ENCODE peak calls at places on chromosomes 3 and 15, in four cellular contexts. J is cardiac muscle cell, W is NCI-H1092, F is NCI-H69. M is an unnamed sample.

GRCh38 chr15:39474657-39475056 is 106.2 kb upstream of the THBS1 start:
- DNase-seq in J (peak; percentile 46), W (no peak), F (no peak), M (no peak)

GRCh38 chr3:41137686-41138111 is 61.6 kb upstream of the CTNNB1 start:
- DNase-seq in J (no peak), W (no peak), F (no peak), M (no peak)

GRCh38 chr3:195844671-195845218 is 33.0 kb upstream of the MUC4 start:
- DNase-seq in J (no peak), W (no peak), F (no peak), M (no peak)

GRCh38 chr15:92884813-92885461 is 15.2 kb upstream of the CHD2 start:
- DNase-seq in J (peak; percentile 49), W (no peak), F (peak; percentile 26), M (no peak)

GRCh38 chr3:16512435-16513140 is 911 bp downstream of the RFTN1 start:
- DNase-seq in J (no peak), W (no peak), F (peak; percentile 63), M (no peak)

GRCh38 chr15:95604634-95605036 is 725.9 kb upstream of the NR2F2 start:
- DNase-seq in J (peak; percentile 91), W (no peak), F (no peak), M (no peak)

GRCh38 chr3:62090519-62090918 is 282.8 kb downstream of the FEZF2 start:
- DNase-seq in J (no peak), W (no peak), F (no peak), M (no peak)

GRCh38 chr15:66847565-66847991 is 145.5 kb downstream of the SMAD6 start:
- DNase-seq in J (no peak), W (no peak), F (no peak), M (no peak)

GRCh38 chr15:32669870-32670623 is 28.5 kb downstream of the SCG5 start:
- DNase-seq in J (peak; percentile 85), W (no peak), F (peak; percentile 96), M (no peak)

GRCh38 chr15:42836251-42836650 is 84.3 kb downstream of the TTBK2 start:
- DNase-seq in J (peak; percentile 17), W (no peak), F (no peak), M (no peak)

GRCh38 chr3:48623851-48624547 is 2.4 kb upstream of the TMEM89 start:
- DNase-seq in J (no peak), W (peak; percentile 56), F (peak; percentile 81), M (peak; percentile 63)

GRCh38 chr3:13317596-13318320 is 102.4 kb downstream of the NUP210 start:
- DNase-seq in J (no peak), W (no peak), F (no peak), M (no peak)

GRCh38 chr15:101121511-101122090 is 130.2 kb downstream of the CHSY1 start:
- DNase-seq in J (peak; percentile 73), W (peak; percentile 24), F (peak; percentile 82), M (no peak)

GRCh38 chr3:129547241-129547640 is 4.3 kb downstream of the H1-8 start:
- DNase-seq in J (no peak), W (no peak), F (no peak), M (no peak)

GRCh38 chr3:2908693-2909351 is 201.4 kb downstream of the IL5RA start:
- DNase-seq in J (no peak), W (no peak), F (no peak), M (no peak)

GRCh38 chr3:14513566-14514322 is 26.4 kb downstream of the GRIP2 start:
- DNase-seq in J (no peak), W (no peak), F (no peak), M (no peak)

GRCh38 chr3:142866841-142867631 is 21.8 kb downstream of the PCOLCE2 start:
- DNase-seq in J (no peak), W (no peak), F (peak; percentile 97), M (peak; percentile 70)

GRCh38 chr3:99365979-99366378 is 272.4 kb upstream of the COL8A1 start:
- DNase-seq in J (no peak), W (no peak), F (no peak), M (no peak)

GRCh38 chr3:15797600-15798303 is at the start of gene ANKRD28:
- DNase-seq in J (peak; percentile 95), W (no peak), F (peak; percentile 17), M (no peak)

GRCh38 chr3:2851835-2852234 is 258.3 kb downstream of the IL5RA start:
- DNase-seq in J (no peak), W (no peak), F (no peak), M (no peak)

GRCh38 chr3:182651461-182651860 is 141.8 kb upstream of the ATP11B start:
- DNase-seq in J (no peak), W (no peak), F (no peak), M (no peak)

GRCh38 chr3:141878812-141879211 is 2.4 kb downstream of the ATP1B3 start:
- DNase-seq in J (peak; percentile 68), W (no peak), F (peak; percentile 53), M (no peak)

GRCh38 chr15:89132611-89133242 is 44.5 kb downstream of the ABHD2 start:
- DNase-seq in J (peak; percentile 68), W (no peak), F (no peak), M (no peak)

GRCh38 chr3:104908761-104909160 is 457.9 kb upstream of the ALCAM start:
- DNase-seq in J (no peak), W (peak; percentile 30), F (peak; percentile 79), M (peak; percentile 15)

GRCh38 chr3:177807150-177807875 is 610.0 kb upstream of the TBL1XR1 start:
- DNase-seq in J (peak; percentile 40), W (no peak), F (no peak), M (no peak)

GRCh38 chr3:52481819-52482521 is 13.2 kb upstream of the STAB1 start:
- DNase-seq in J (peak; percentile 28), W (no peak), F (peak; percentile 3), M (no peak)

GRCh38 chr3:131361464-131362421 is 19.8 kb upstream of the NUDT16 start:
- DNase-seq in J (peak; percentile 87), W (no peak), F (peak; percentile 44), M (peak; percentile 92)

GRCh38 chr3:51361746-51362145 is 23.3 kb upstream of the MANF start:
- DNase-seq in J (no peak), W (no peak), F (no peak), M (no peak)

GRCh38 chr3:32340039-32340438 is 51.6 kb upstream of the CMTM7 start:
- DNase-seq in J (peak; percentile 74), W (no peak), F (peak; percentile 68), M (no peak)

GRCh38 chr3:98914210-98915080 is 12.9 kb upstream of the DCBLD2 start:
- DNase-seq in J (no peak), W (no peak), F (peak; percentile 29), M (no peak)